ENCODE peak calls at places on chromosome 2, in seven cellular contexts. F is Calu3, I is fibroblast of mammary gland, U is HFFc6, L is cardiac fibroblast, D is right lobe of liver, H is BJ. Y is an unnamed sample.

GRCh38 chr2:160510617-160511016 is 17.0 kb upstream of the RBMS1 start:
- DNase-seq in F (no peak), D (no peak), H (no peak), L (peak; percentile 47), I (peak; percentile 57), U (peak; percentile 61), Y (no peak)

GRCh38 chr2:62461707-62462106 is 44.3 kb downstream of the TMEM17 start:
- DNase-seq in U (peak; percentile 51), L (peak; percentile 22), F (no peak), I (peak; percentile 67), D (peak; percentile 92), H (no peak), Y (no peak)

GRCh38 chr2:1864981-1865421 is 120.7 kb upstream of the PXDN start:
- DNase-seq in L (no peak), I (no peak), U (no peak), H (no peak), F (no peak), D (no peak), Y (no peak)

GRCh38 chr2:219230201-219230540 is 565 bp downstream of the ANKZF1 start:
- DNase-seq in D (peak; percentile 72), L (peak; percentile 53), I (peak; percentile 54), U (no peak), H (no peak), F (peak; percentile 52), Y (no peak)

GRCh38 chr2:106970471-106971261 is 84.7 kb upstream of the ST6GAL2 start:
- DNase-seq in U (peak; percentile 71), H (no peak), D (no peak), I (peak; percentile 80), F (no peak), L (peak; percentile 79), Y (no peak)

GRCh38 chr2:29042581-29043075 is 31.7 kb downstream of the PCARE start:
- DNase-seq in U (no peak), L (peak; percentile 56), D (no peak), I (peak; percentile 31), H (no peak), F (no peak), Y (no peak)

GRCh38 chr2:164028764-164029534 is 293.1 kb upstream of the FIGN start:
- DNase-seq in I (peak; percentile 27), F (no peak), L (peak; percentile 28), D (no peak), H (peak; percentile 21), U (peak; percentile 4), Y (no peak)

GRCh38 chr2:139480251-139480650 is 700.1 kb upstream of the NXPH2 start:
- DNase-seq in I (no peak), H (no peak), U (no peak), L (no peak), F (no peak), D (no peak), Y (no peak)

GRCh38 chr2:217746741-217747287 is 256.0 kb downstream of the TNS1 start:
- DNase-seq in I (peak; percentile 8), D (no peak), U (no peak), L (peak; percentile 52), H (no peak), F (no peak), Y (no peak)

GRCh38 chr2:12688156-12688555 is 28.6 kb upstream of the TRIB2 start:
- DNase-seq in H (no peak), I (no peak), L (no peak), D (no peak), U (no peak), F (no peak), Y (no peak)

GRCh38 chr2:149082781-149083180 is 44.3 kb downstream of the LYPD6B start:
- DNase-seq in D (no peak), U (no peak), H (no peak), I (no peak), F (no peak), L (no peak), Y (no peak)

GRCh38 chr2:106561803-106562202 is 74.6 kb downstream of the CD8B2 start:
- DNase-seq in F (no peak), H (no peak), L (no peak), D (no peak), U (no peak), I (no peak), Y (no peak)

GRCh38 chr2:100741880-100742814 is 77.8 kb upstream of the NPAS2 start:
- DNase-seq in F (no peak), I (peak; percentile 99), U (peak; percentile 97), D (no peak), L (peak; percentile 99), H (peak; percentile 99), Y (peak; percentile 93)

GRCh38 chr2:73290049-73290839 is 3.1 kb downstream of the EGR4 start:
- DNase-seq in D (no peak), U (peak; percentile 18), I (peak; percentile 46), F (peak; percentile 65), H (no peak), L (peak; percentile 48), Y (no peak)

GRCh38 chr2:166593403-166593802 is 99.4 kb upstream of the SCN7A start:
- DNase-seq in L (peak; percentile 89), F (no peak), D (no peak), U (peak; percentile 86), H (peak; percentile 65), I (peak; percentile 76), Y (peak; percentile 3)

GRCh38 chr2:136118819-136119716 is 1.1 kb upstream of the CXCR4 start:
- DNase-seq in U (no peak), D (peak; percentile 75), F (peak; percentile 37), H (no peak), L (no peak), I (no peak), Y (no peak)

GRCh38 chr2:64312622-64312948 is 141.4 kb upstream of the LGALSL start:
- DNase-seq in H (no peak), U (no peak), L (no peak), I (no peak), F (no peak), D (no peak), Y (no peak)

GRCh38 chr2:12300019-12300602 is 416.6 kb upstream of the TRIB2 start:
- DNase-seq in U (peak; percentile 29), I (peak; percentile 47), H (no peak), L (peak; percentile 80), F (no peak), D (no peak), Y (no peak)

GRCh38 chr2:30666307-30666874 is 140.9 kb downstream of the CAPN13 start:
- DNase-seq in H (peak; percentile 94), U (peak; percentile 99), F (peak; percentile 33), L (peak; percentile 99), I (peak; percentile 99), D (no peak), Y (peak; percentile 53)

GRCh38 chr2:28355521-28356094 is 37.0 kb upstream of the FOSL2 start:
- DNase-seq in I (no peak), U (no peak), D (peak; percentile 93), L (no peak), H (no peak), F (peak; percentile 31), Y (no peak)

GRCh38 chr2:25401307-25402021 is 59.7 kb upstream of the DNMT3A start:
- DNase-seq in H (no peak), U (no peak), I (no peak), F (no peak), D (no peak), L (no peak), Y (no peak)

GRCh38 chr2:4391013-4391412 is 687.6 kb downstream of the DCDC2C start:
- DNase-seq in D (no peak), U (no peak), F (no peak), L (no peak), I (no peak), H (no peak), Y (no peak)

GRCh38 chr2:237708491-237708890 is 81.1 kb downstream of the LRRFIP1 start:
- DNase-seq in U (no peak), L (no peak), F (no peak), I (no peak), H (no peak), D (no peak), Y (no peak)

GRCh38 chr2:29759342-29759741 is 162.0 kb downstream of the ALK start:
- DNase-seq in D (no peak), H (no peak), L (no peak), I (no peak), F (no peak), U (no peak), Y (no peak)

GRCh38 chr2:97741251-97741650 is 27.9 kb downstream of the ZAP70 start:
- DNase-seq in I (no peak), F (no peak), U (no peak), D (no peak), H (no peak), L (no peak), Y (no peak)

GRCh38 chr2:182980115-182980514 is 58.1 kb downstream of the NCKAP1 start:
- DNase-seq in L (peak; percentile 63), U (peak; percentile 46), H (no peak), D (no peak), I (peak; percentile 54), F (no peak), Y (peak; percentile 3)

GRCh38 chr2:88212251-88212790 is 42.2 kb downstream of the THNSL2 start:
- DNase-seq in H (no peak), D (no peak), F (peak; percentile 19), U (peak; percentile 4), I (no peak), L (no peak), Y (no peak)
- TF ChIP-seq CTCF in H (peak; percentile 65), D (peak; percentile 46), F (peak; percentile 24), U (peak; percentile 60), I (peak; percentile 44), L (peak; percentile 19), Y (peak; percentile 57)

GRCh38 chr2:142056784-142057183 is 74.0 kb downstream of the LRP1B start:
- DNase-seq in I (no peak), L (no peak), U (no peak), D (no peak), H (no peak), F (no peak), Y (no peak)
- TF ChIP-seq CTCF in I (no peak), L (no peak), U (no peak), D (no peak), H (no peak), F (no peak), Y (no peak)

GRCh38 chr2:173740639-173741038 is 224.5 kb downstream of the SP3 start:
- DNase-seq in H (no peak), U (no peak), I (no peak), L (no peak), F (no peak), D (no peak), Y (no peak)

DNA sequence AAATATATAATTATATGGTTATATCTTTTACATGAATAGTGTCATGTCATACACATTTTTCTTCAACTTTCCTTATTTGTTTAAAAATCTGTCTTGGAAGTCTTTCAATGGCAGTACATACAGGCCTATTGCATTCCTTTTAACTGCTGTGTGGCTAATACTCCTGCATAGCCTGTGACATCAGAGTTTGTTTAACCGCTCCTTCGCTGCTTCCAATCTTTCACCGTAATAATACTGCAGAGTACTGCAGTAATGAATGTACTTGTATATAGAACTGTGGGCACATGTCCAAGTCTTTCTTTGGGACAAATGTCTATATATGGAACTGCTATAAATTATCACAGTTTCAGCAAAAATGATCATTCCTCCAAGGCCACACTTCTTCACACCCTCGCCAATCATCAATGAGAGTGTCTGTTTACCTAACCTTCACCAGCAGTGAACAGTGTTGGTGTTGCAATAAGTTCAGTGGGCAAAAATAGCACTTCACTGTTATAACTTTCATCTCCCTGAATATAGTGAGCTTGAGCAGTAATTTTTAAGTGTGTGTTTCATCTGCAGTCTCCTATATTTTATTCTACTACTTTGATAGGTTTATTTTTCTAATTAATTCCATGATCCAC is 230.4 kb downstream of the SP3 start:
- DNase-seq in U (no peak), D (no peak), F (no peak), H (no peak), I (no peak), L (no peak), Y (no peak)
- TF ChIP-seq CTCF in U (no peak), D (no peak), F (no peak), H (no peak), I (no peak), L (no peak), Y (no peak)

GRCh38 chr2:44009136-44009744 is 13.5 kb upstream of the LRPPRC start:
- DNase-seq in I (no peak), U (no peak), F (no peak), H (no peak), D (no peak), L (no peak), Y (no peak)
- TF ChIP-seq CTCF in I (no peak), U (peak; percentile 32), F (no peak), H (no peak), D (no peak), L (no peak), Y (no peak)